ENCODE peak calls at places on chromosomes 3 and 15, in seven cellular contexts. One of them, this sample, is unnamed.

GRCh38 chr15:88658972-88659931 is 20.4 kb downstream of the ISG20 start:
- DNase-seq in left colon: no peak
- DNase-seq in bronchial epithelial cell: peak
- DNase-seq in BJ: no peak
- DNase-seq in osteocyte: peak
- DNase-seq in cerebellum: no peak
- DNase-seq in NCI-H345: no peak
- DNase-seq in this sample: no peak

GRCh38 chr3:66948853-66949252 is 49.3 kb upstream of the KBTBD8 start:
- DNase-seq in NCI-H345: no peak
- DNase-seq in left colon: no peak
- DNase-seq in cerebellum: no peak
- DNase-seq in BJ: no peak
- DNase-seq in osteocyte: no peak
- DNase-seq in bronchial epithelial cell: no peak
- DNase-seq in this sample: no peak

GRCh38 chr15:42034628-42035177 is 13.9 kb upstream of the PLA2G4E start:
- DNase-seq in left colon: no peak
- DNase-seq in osteocyte: no peak
- DNase-seq in bronchial epithelial cell: no peak
- DNase-seq in NCI-H345: peak
- DNase-seq in cerebellum: no peak
- DNase-seq in BJ: no peak
- DNase-seq in this sample: no peak

GRCh38 chr3:55648591-55649318 is 161.6 kb upstream of the WNT5A start:
- DNase-seq in left colon: no peak
- DNase-seq in BJ: no peak
- DNase-seq in NCI-H345: no peak
- DNase-seq in cerebellum: no peak
- DNase-seq in osteocyte: no peak
- DNase-seq in bronchial epithelial cell: no peak
- DNase-seq in this sample: no peak

GRCh38 chr3:65029130-65029529 is 341.3 kb upstream of the ADAMTS9 start:
- DNase-seq in cerebellum: no peak
- DNase-seq in bronchial epithelial cell: no peak
- DNase-seq in BJ: no peak
- DNase-seq in osteocyte: no peak
- DNase-seq in NCI-H345: no peak
- DNase-seq in left colon: no peak
- DNase-seq in this sample: no peak

GRCh38 chr15:43789409-43789808 is 2.7 kb upstream of the SERF2 start:
- DNase-seq in BJ: no peak
- DNase-seq in NCI-H345: no peak
- DNase-seq in cerebellum: no peak
- DNase-seq in bronchial epithelial cell: no peak
- DNase-seq in osteocyte: no peak
- DNase-seq in left colon: no peak
- DNase-seq in this sample: no peak

GRCh38 chr3:109195812-109196211 is 59.3 kb downstream of the C3orf85 start:
- DNase-seq in BJ: no peak
- DNase-seq in left colon: no peak
- DNase-seq in bronchial epithelial cell: peak
- DNase-seq in NCI-H345: no peak
- DNase-seq in cerebellum: no peak
- DNase-seq in osteocyte: no peak
- DNase-seq in this sample: no peak

GRCh38 chr15:60464836-60465630 is 13.9 kb downstream of the ICE2 start:
- DNase-seq in NCI-H345: no peak
- DNase-seq in left colon: no peak
- DNase-seq in cerebellum: no peak
- DNase-seq in BJ: no peak
- DNase-seq in bronchial epithelial cell: peak
- DNase-seq in osteocyte: no peak
- DNase-seq in this sample: no peak

GRCh38 chr3:65888980-65889706 is 149.6 kb downstream of the MAGI1 start:
- DNase-seq in bronchial epithelial cell: peak
- DNase-seq in left colon: no peak
- DNase-seq in NCI-H345: no peak
- DNase-seq in cerebellum: no peak
- DNase-seq in osteocyte: no peak
- DNase-seq in BJ: peak
- DNase-seq in this sample: no peak

GRCh38 chr15:68704496-68705021 is 116.1 kb downstream of the ANP32A start:
- DNase-seq in NCI-H345: no peak
- DNase-seq in osteocyte: no peak
- DNase-seq in left colon: no peak
- DNase-seq in cerebellum: no peak
- DNase-seq in BJ: no peak
- DNase-seq in bronchial epithelial cell: peak
- DNase-seq in this sample: no peak

GRCh38 chr15:96272427-96272826 is 58.1 kb upstream of the NR2F2 start:
- DNase-seq in cerebellum: no peak
- DNase-seq in BJ: no peak
- DNase-seq in bronchial epithelial cell: no peak
- DNase-seq in osteocyte: no peak
- DNase-seq in NCI-H345: no peak
- DNase-seq in left colon: no peak
- DNase-seq in this sample: no peak

GRCh38 chr15:77519540-77519939 is 98.9 kb downstream of the HMG20A start:
- DNase-seq in left colon: no peak
- DNase-seq in osteocyte: no peak
- DNase-seq in bronchial epithelial cell: no peak
- DNase-seq in NCI-H345: no peak
- DNase-seq in BJ: no peak
- DNase-seq in cerebellum: no peak
- DNase-seq in this sample: no peak

GRCh38 chr3:129039271-129040038 is 21.1 kb upstream of the GP9 start:
- DNase-seq in osteocyte: no peak
- DNase-seq in BJ: no peak
- DNase-seq in bronchial epithelial cell: no peak
- DNase-seq in NCI-H345: peak
- DNase-seq in left colon: peak
- DNase-seq in cerebellum: no peak
- DNase-seq in this sample: no peak

GRCh38 chr15:69434236-69434635 is 18.4 kb upstream of the RPLP1 start:
- DNase-seq in BJ: no peak
- DNase-seq in bronchial epithelial cell: no peak
- DNase-seq in osteocyte: no peak
- DNase-seq in NCI-H345: no peak
- DNase-seq in left colon: no peak
- DNase-seq in cerebellum: no peak
- DNase-seq in this sample: no peak

GRCh38 chr3:99825239-99825638 is 7.6 kb downstream of the CMSS1 start:
- DNase-seq in BJ: peak
- DNase-seq in cerebellum: no peak
- DNase-seq in NCI-H345: no peak
- DNase-seq in bronchial epithelial cell: peak
- DNase-seq in osteocyte: no peak
- DNase-seq in left colon: no peak
- DNase-seq in this sample: no peak

GRCh38 chr3:147513785-147514184 is 104.6 kb downstream of the ZIC1 start:
- DNase-seq in osteocyte: no peak
- DNase-seq in BJ: no peak
- DNase-seq in NCI-H345: no peak
- DNase-seq in cerebellum: no peak
- DNase-seq in bronchial epithelial cell: no peak
- DNase-seq in left colon: no peak
- DNase-seq in this sample: no peak

GRCh38 chr15:40190591-40190990 is 29.7 kb downstream of the BUB1B start:
- DNase-seq in NCI-H345: no peak
- DNase-seq in osteocyte: no peak
- DNase-seq in cerebellum: no peak
- DNase-seq in BJ: peak
- DNase-seq in bronchial epithelial cell: peak
- DNase-seq in left colon: no peak
- DNase-seq in this sample: no peak

GRCh38 chr3:48661501-48662139 is 1.1 kb downstream of the CELSR3 start:
- DNase-seq in NCI-H345: no peak
- DNase-seq in osteocyte: peak
- DNase-seq in left colon: peak
- DNase-seq in cerebellum: peak
- DNase-seq in bronchial epithelial cell: no peak
- DNase-seq in BJ: no peak
- DNase-seq in this sample: peak

GRCh38 chr3:30161370-30161769 is 445.0 kb upstream of the TGFBR2 start:
- DNase-seq in NCI-H345: no peak
- DNase-seq in bronchial epithelial cell: peak
- DNase-seq in BJ: peak
- DNase-seq in osteocyte: no peak
- DNase-seq in cerebellum: no peak
- DNase-seq in left colon: no peak
- DNase-seq in this sample: peak

GRCh38 chr15:82159922-82160321 is 102.6 kb downstream of the EFL1 start:
- DNase-seq in osteocyte: no peak
- DNase-seq in left colon: no peak
- DNase-seq in NCI-H345: no peak
- DNase-seq in BJ: peak
- DNase-seq in cerebellum: no peak
- DNase-seq in bronchial epithelial cell: peak
- DNase-seq in this sample: no peak

GRCh38 chr3:27606537-27606936 is 115.6 kb downstream of the EOMES start:
- DNase-seq in osteocyte: no peak
- DNase-seq in BJ: no peak
- DNase-seq in cerebellum: no peak
- DNase-seq in left colon: no peak
- DNase-seq in bronchial epithelial cell: peak
- DNase-seq in NCI-H345: no peak
- DNase-seq in this sample: no peak

This sample was measured in pancreas.